ENCODE peak calls at places on chromosome 4, in six cellular contexts. Q is HCT116, P is trophoblast cell, N is fibroblast of lung, A is hepatocyte, Y is GM23338. R is an unnamed sample.
A peak's percentile ranks its signal among the peaks of the same experiment; 100 is the strongest.

GRCh38 chr4:55931833-55932232 is 16.9 kb upstream of the CEP135 start:
- DNase-seq in Q (no peak), P (peak; percentile 94), N (no peak), A (no peak), Y (no peak), R (no peak)

GRCh38 chr4:175947117-175947722 is 118.4 kb upstream of the WDR17 start:
- DNase-seq in Q (peak; percentile 27), P (peak; percentile 72), N (peak; percentile 66), A (peak; percentile 41), Y (peak; percentile 45), R (no peak)

GRCh38 chr4:15778742-15779231 is 659 bp downstream of the CD38 start:
- DNase-seq in Q (no peak), P (no peak), N (no peak), A (peak; percentile 18), Y (peak; percentile 53), R (no peak)

GRCh38 chr4:105474110-105474518 is 252 bp upstream of the PPA2 start:
- DNase-seq in Q (no peak), P (peak; percentile 94), N (peak; percentile 82), A (peak; percentile 96), Y (peak; percentile 92), R (peak; percentile 81)

GRCh38 chr4:80306255-80306654 is 29.3 kb upstream of the CFAP299 start:
- DNase-seq in Q (no peak), P (no peak), N (no peak), A (no peak), Y (no peak), R (peak; percentile 43)

GRCh38 chr4:143618811-143619210 is 81.7 kb downstream of the FREM3 start:
- DNase-seq in Q (no peak), P (no peak), N (no peak), A (no peak), Y (no peak), R (no peak)

GRCh38 chr4:68518889-68519288 is 57.2 kb downstream of the UGT2B17 start:
- DNase-seq in Q (no peak), P (no peak), N (no peak), A (no peak), Y (no peak), R (no peak)

GRCh38 chr4:118884716-118885115 is 3.9 kb upstream of the SYNPO2 start:
- DNase-seq in Q (no peak), P (no peak), N (no peak), A (no peak), Y (no peak), R (no peak)

GRCh38 chr4:26871611-26872010 is 11.0 kb downstream of the STIM2 start:
- DNase-seq in Q (no peak), P (peak; percentile 91), N (no peak), A (no peak), Y (no peak), R (peak; percentile 80)

GRCh38 chr4:156608651-156609050 is 362.9 kb downstream of the PDGFC start:
- DNase-seq in Q (no peak), P (no peak), N (no peak), A (no peak), Y (no peak), R (no peak)

GRCh38 chr4:56435001-56435747 is at the start of gene PPAT:
- DNase-seq in Q (peak; percentile 94), P (peak; percentile 99), N (peak; percentile 97), A (peak; percentile 99), Y (peak; percentile 98), R (peak; percentile 99)

GRCh38 chr4:93764647-93765246 is 63.8 kb upstream of the ATOH1 start:
- DNase-seq in Q (peak; percentile 40), P (peak; percentile 85), N (peak; percentile 72), A (peak; percentile 65), Y (peak; percentile 66), R (peak; percentile 26)

GRCh38 chr4:22190855-22191254 is 242.3 kb upstream of the KCNIP4 start:
- DNase-seq in Q (no peak), P (no peak), N (peak; percentile 72), A (peak; percentile 7), Y (no peak), R (peak; percentile 90)

GRCh38 chr4:18859468-18859867 is 837.9 kb upstream of the LCORL start:
- DNase-seq in Q (no peak), P (no peak), N (no peak), A (no peak), Y (peak; percentile 15), R (no peak)

GRCh38 chr4:81491943-81492342 is 20.2 kb upstream of the RASGEF1B start:
- DNase-seq in Q (no peak), P (peak; percentile 72), N (no peak), A (no peak), Y (no peak), R (peak; percentile 71)

GRCh38 chr4:143017210-143017609 is 167.5 kb upstream of the USP38 start:
- DNase-seq in Q (no peak), P (no peak), N (no peak), A (no peak), Y (no peak), R (no peak)

GRCh38 chr4:163493643-163494359 is 689 bp upstream of the TMA16 start:
- DNase-seq in Q (no peak), P (peak; percentile 16), N (no peak), A (no peak), Y (no peak), R (no peak)

GRCh38 chr4:150342945-150343344 is 239.0 kb upstream of the MAB21L2 start:
- DNase-seq in Q (no peak), P (no peak), N (no peak), A (no peak), Y (peak; percentile 15), R (peak; percentile 23)

GRCh38 chr4:109816082-109816442 is 500 bp downstream of the GAR1 start:
- DNase-seq in Q (no peak), P (peak; percentile 27), N (no peak), A (peak; percentile 11), Y (peak; percentile 21), R (peak; percentile 9)

GRCh38 chr4:88702780-88703179 is 5.2 kb upstream of the NAP1L5 start:
- DNase-seq in Q (no peak), P (no peak), N (no peak), A (no peak), Y (no peak), R (no peak)
- H3K4me2 ChIP-seq in Q (no peak overlapping the region), P (no peak overlapping the region), N (no peak overlapping the region), A (no peak overlapping the region), Y (no peak overlapping the region), R (no peak overlapping the region)

GRCh38 chr4:120052840-120053239 is 13.8 kb downstream of the MAD2L1 start:
- DNase-seq in Q (no peak), P (peak; percentile 18), N (peak; percentile 100), A (peak; percentile 71), Y (no peak), R (peak; percentile 29)
- H3K4me2 ChIP-seq in Q (no peak overlapping the region), P (no peak overlapping the region), N (no peak overlapping the region), A (no peak overlapping the region), Y (no peak overlapping the region), R (no peak overlapping the region)

GRCh38 chr4:54011201-54011600 is 53.2 kb downstream of the CHIC2 start:
- DNase-seq in Q (no peak), P (peak; percentile 94), N (no peak), A (no peak), Y (no peak), R (no peak)
- H3K4me2 ChIP-seq in Q (no peak overlapping the region), P (no peak overlapping the region), N (no peak overlapping the region), A (no peak overlapping the region), Y (no peak overlapping the region), R (no peak overlapping the region)

GRCh38 chr4:73312967-73313366 is 54.4 kb upstream of the ANKRD17 start:
- DNase-seq in Q (no peak), P (no peak), N (no peak), A (no peak), Y (no peak), R (no peak)

GRCh38 chr4:73309211-73309610 is 50.6 kb upstream of the ANKRD17 start:
- DNase-seq in Q (no peak), P (peak; percentile 31), N (peak; percentile 53), A (no peak), Y (no peak), R (no peak)

GRCh38 chr4:73315091-73315490 is 56.5 kb upstream of the ANKRD17 start:
- DNase-seq in Q (no peak), P (peak; percentile 10), N (peak; percentile 63), A (no peak), Y (no peak), R (peak; percentile 8)

GRCh38 chr4:73308286-73308685 is 49.7 kb upstream of the ANKRD17 start:
- DNase-seq in Q (no peak), P (peak; percentile 23), N (peak; percentile 51), A (peak; percentile 12), Y (peak; percentile 54), R (peak; percentile 15)

GRCh38 chr4:73311428-73311827 is 52.8 kb upstream of the ANKRD17 start:
- DNase-seq in Q (peak; percentile 8), P (peak; percentile 70), N (peak; percentile 81), A (peak; percentile 30), Y (peak; percentile 53), R (peak; percentile 23)
- H3K4me2 ChIP-seq in Q (no peak overlapping the region), P (no peak overlapping the region), N (peak overlapping the region; percentile 72), A (no peak overlapping the region), Y (no peak overlapping the region), R (no peak overlapping the region)

GRCh38 chr4:95638920-95639501 is 90.2 kb upstream of the UNC5C start:
- DNase-seq in Q (no peak), P (peak; percentile 64), N (peak; percentile 7), A (no peak), Y (no peak), R (peak; percentile 16)
- H3K4me2 ChIP-seq in Q (no peak overlapping the region), P (no peak overlapping the region), N (no peak overlapping the region), A (peak overlapping the region; percentile 52), Y (no peak overlapping the region), R (peak overlapping the region; percentile 18)

GRCh38 chr4:170400346-170400745 is 310.6 kb upstream of the AADAT start:
- DNase-seq in Q (no peak), P (no peak), N (no peak), A (no peak), Y (peak; percentile 29), R (no peak)
- H3K4me2 ChIP-seq in Q (no peak overlapping the region), P (no peak overlapping the region), N (no peak overlapping the region), A (peak overlapping the region; percentile 23), Y (no peak overlapping the region), R (no peak overlapping the region)